ENCODE peak calls at places on chromosomes 4 and X, in nine cellular contexts. P, X, W, Y, A, L, T, B and Q are unnamed samples.

GRCh38 chr4:66108898-66109297 is 438.6 kb upstream of the EPHA5 start:
- DNase-seq in Y (no peak), P (no peak), W (no peak), X (no peak), B (peak), T (no peak), A (no peak), L (no peak), Q (no peak)

GRCh38 chrX:40573763-40574162 is 7.0 kb upstream of the ATP6AP2 start:
- DNase-seq in A (no peak), L (peak), P (no peak), X (no peak), Y (no peak), W (peak), T (no peak), B (no peak), Q (peak)

GRCh38 chr4:133856736-133857355 is 344.7 kb downstream of the PABPC4L start:
- DNase-seq in T (no peak), W (no peak), L (no peak), X (no peak), P (no peak), B (no peak), A (no peak), Y (no peak), Q (no peak)

GRCh38 chr4:24810016-24810415 is 14.6 kb downstream of the SOD3 start:
- DNase-seq in W (no peak), X (peak), P (no peak), B (peak), Y (no peak), L (no peak), T (no peak), A (no peak), Q (no peak)

GRCh38 chr4:185304944-185305690 is 90.6 kb downstream of the LRP2BP start:
- DNase-seq in P (no peak), W (no peak), L (peak), B (peak), T (no peak), X (peak), A (no peak), Y (no peak), Q (no peak)

GRCh38 chrX:65536291-65536690 is 1.7 kb upstream of the LAS1L start:
- DNase-seq in X (no peak), B (no peak), L (no peak), A (no peak), P (no peak), Y (no peak), T (no peak), W (no peak), Q (no peak)

GRCh38 chrX:17237146-17237545 is 137.9 kb upstream of the NHS start:
- DNase-seq in A (no peak), B (no peak), P (no peak), W (no peak), Y (no peak), T (no peak), L (no peak), X (no peak), Q (no peak)

GRCh38 chr4:73822389-73822788 is 14.1 kb upstream of the CXCL6 start:
- DNase-seq in W (no peak), Y (no peak), P (no peak), A (no peak), B (no peak), T (no peak), L (no peak), X (peak), Q (no peak)

GRCh38 chrX:134244043-134244442 is 7.1 kb downstream of the CCDC160 start:
- DNase-seq in X (peak), A (no peak), L (no peak), B (no peak), W (no peak), Y (no peak), P (no peak), T (no peak), Q (no peak)

GRCh38 chrX:54785901-54786300 is 12.2 kb downstream of the ITIH6 start:
- DNase-seq in W (no peak), B (no peak), T (no peak), Y (no peak), A (no peak), P (no peak), X (no peak), L (peak), Q (no peak)

GRCh38 chr4:57231781-57232180 is 121.6 kb upstream of the IGFBP7 start:
- DNase-seq in A (no peak), W (no peak), Y (no peak), X (no peak), T (no peak), L (no peak), B (no peak), P (no peak), Q (no peak)

GRCh38 chrX:1442016-1442665 is 10.6 kb downstream of the ASMTL start:
- DNase-seq in W (no peak), A (no peak), P (no peak), T (no peak), B (no peak), Y (no peak), L (peak), X (no peak), Q (no peak)

GRCh38 chr4:44186096-44186849 is 262.3 kb downstream of the KCTD8 start:
- DNase-seq in P (no peak), T (no peak), Y (no peak), X (no peak), L (no peak), W (no peak), B (no peak), A (no peak), Q (no peak)

GRCh38 chr4:45033676-45034410 is 307.5 kb upstream of the GNPDA2 start:
- DNase-seq in X (no peak), L (no peak), Y (no peak), W (no peak), A (no peak), T (no peak), B (no peak), P (no peak), Q (no peak)

GRCh38 chrX:152903589-152903988 is 5.7 kb downstream of the ZNF185 start:
- DNase-seq in X (no peak), T (no peak), B (peak), P (no peak), L (no peak), W (no peak), A (no peak), Y (no peak), Q (no peak)

GRCh38 chrX:44043496-44043895 is 70.3 kb upstream of the NDP start:
- DNase-seq in T (no peak), B (no peak), W (no peak), X (no peak), Y (no peak), A (no peak), L (no peak), P (no peak), Q (no peak)

GRCh38 chr4:101785476-101785875 is 5.1 kb upstream of the BANK1 start:
- DNase-seq in X (no peak), P (no peak), A (no peak), W (no peak), L (no peak), Y (no peak), T (no peak), B (no peak), Q (no peak)

GRCh38 chr4:9762823-9763475 is 18.5 kb upstream of the DRD5 start:
- DNase-seq in T (no peak), Y (no peak), P (no peak), L (peak), W (no peak), X (peak), B (no peak), A (peak), Q (no peak)

GRCh38 chrX:81286608-81287007 is 84.7 kb downstream of the SH3BGRL start:
- DNase-seq in L (no peak), T (no peak), P (no peak), X (no peak), B (no peak), Y (no peak), A (no peak), W (no peak), Q (no peak)

GRCh38 chr4:142463195-142463594 is 382.9 kb downstream of the INPP4B start:
- DNase-seq in P (no peak), T (no peak), L (no peak), Y (no peak), B (no peak), A (no peak), X (peak), W (no peak), Q (no peak)

GRCh38 chr4:151276787-151277557 is at the start of gene PRSS48:
- DNase-seq in B (no peak), T (no peak), Y (no peak), A (peak), W (no peak), L (peak), P (no peak), X (peak), Q (no peak)

GRCh38 chr4:179196511-179196910 is 1754.3 kb upstream of the AGA start:
- DNase-seq in Y (no peak), P (no peak), X (peak), W (no peak), T (no peak), L (no peak), A (no peak), B (no peak), Q (no peak)

GRCh38 chr4:32196950-32197688 is 1477.0 kb downstream of the PCDH7 start:
- DNase-seq in P (no peak), Y (no peak), X (no peak), L (no peak), W (no peak), B (no peak), A (no peak), T (no peak), Q (no peak)